ENCODE peak calls at places on chromosomes 2 and 18, in ten cellular contexts. V is right atrium auricular region, B is AG20443, M is epithelial cell of esophagus, N is NT2/D1, Q is activated T-cell treated with anti-CD3 and anti-CD28 coated beads for 1 hour, X is amniotic epithelial cell, I is K562, K is cardiac fibroblast, T is HuH-7.5. P is an unnamed sample.

GRCh38 chr2:120330946-120331822 is 14.8 kb upstream of the INHBB start:
- DNase-seq in V (no peak), B (no peak), M (no peak), N (no peak), Q (no peak), X (no peak), I (no peak), K (no peak), T (no peak), P (no peak)

GRCh38 chr18:67615876-67616275 is 99.4 kb upstream of the DSEL start:
- DNase-seq in V (no peak), B (no peak), M (no peak), N (no peak), Q (no peak), X (no peak), I (no peak), K (no peak), T (no peak), P (no peak)

GRCh38 chr2:3368261-3368722 is 9.3 kb downstream of the EIPR1 start:
- DNase-seq in V (no peak), B (no peak), M (no peak), N (no peak), Q (no peak), X (no peak), I (no peak), K (no peak), T (no peak), P (no peak)

GRCh38 chr2:42859006-42859552 is 66.7 kb upstream of the HAAO start:
- DNase-seq in V (no peak), B (peak), M (peak), N (peak), Q (peak), X (peak), I (peak), K (peak), T (peak), P (peak)

GRCh38 chr2:45643095-45643494 is 8.4 kb upstream of the PRKCE start:
- DNase-seq in V (no peak), B (no peak), M (no peak), N (no peak), Q (no peak), X (no peak), I (no peak), K (peak), T (peak), P (no peak)

GRCh38 chr18:60684843-60685513 is 312.4 kb upstream of the MC4R start:
- DNase-seq in V (no peak), B (peak), M (peak), N (peak), Q (no peak), X (peak), I (no peak), K (peak), T (no peak), P (no peak)

GRCh38 chr2:46902465-46902864 is 13.1 kb downstream of the MCFD2 start:
- DNase-seq in V (no peak), B (no peak), M (no peak), N (no peak), Q (no peak), X (no peak), I (no peak), K (no peak), T (no peak), P (no peak)

GRCh38 chr2:67566292-67566691 is 169.2 kb downstream of the ETAA1 start:
- DNase-seq in V (no peak), B (no peak), M (no peak), N (no peak), Q (no peak), X (no peak), I (no peak), K (no peak), T (no peak), P (no peak)

GRCh38 chr18:3873698-3874495 is 423.9 kb downstream of the TGIF1 start:
- DNase-seq in V (no peak), B (no peak), M (no peak), N (no peak), Q (no peak), X (no peak), I (no peak), K (peak), T (no peak), P (no peak)

GRCh38 chr2:127857494-127857818 is 499 bp downstream of the POLR2D start:
- DNase-seq in V (no peak), B (peak), M (peak), N (no peak), Q (peak), X (no peak), I (no peak), K (no peak), T (peak), P (peak)

GRCh38 chr2:101415220-101415619 is 27.9 kb upstream of the CREG2 start:
- DNase-seq in V (no peak), B (no peak), M (no peak), N (no peak), Q (no peak), X (no peak), I (no peak), K (no peak), T (no peak), P (no peak)

GRCh38 chr2:240905176-240905781 is 857 bp upstream of the CROCC2 start:
- DNase-seq in V (no peak), B (no peak), M (no peak), N (no peak), Q (no peak), X (no peak), I (no peak), K (no peak), T (no peak), P (no peak)

P was measured in MG63.